ENCODE peak calls at places on chromosomes 5 and 9, in nine cellular contexts. A is dermis blood vessel endothelial cell; H is amniotic stem cell; L is non-pigmented ciliary epithelial cell; W is activated CD8-positive, alpha-beta T cell treated with anti-CD3 and anti-CD28 coated beads for 36 hours; N is CD4-positive, CD25-positive, alpha-beta regulatory T cell; Y is NK-92 treated with Interleukin-12 subunit alpha and Interleukin-12 subunit beta, amount 100 ng/mL, for 24 hours; G is smooth muscle cell of the brain vasculature; K is stimulated activated CD4-positive, alpha-beta T cell treated with anti-CD3 and anti-CD28 coated beads, Interleukin-15, amount 100 ng/mL, for 1 hour. X is an unnamed sample.

GRCh38 chr5:127517480-127518318 is at the start of gene PRRC1:
- DNase-seq in A (peak), H (peak), L (no peak), W (peak), N (peak), Y (peak), G (peak), K (peak), X (peak)

GRCh38 chr5:5298841-5299543 is 123.5 kb upstream of the ICE1 start:
- DNase-seq in A (no peak), H (no peak), L (no peak), W (no peak), N (no peak), Y (no peak), G (no peak), K (no peak), X (no peak)

GRCh38 chr9:21295992-21296391 is 9.1 kb downstream of the IFNA5 start:
- DNase-seq in A (no peak), H (no peak), L (no peak), W (no peak), N (no peak), Y (no peak), G (no peak), K (no peak), X (no peak)

GRCh38 chr9:135605238-135605781 is 34.0 kb downstream of the GLT6D1 start:
- DNase-seq in A (no peak), H (no peak), L (no peak), W (no peak), N (no peak), Y (no peak), G (no peak), K (no peak), X (no peak)

GRCh38 chr5:9099681-9100080 is 446.2 kb downstream of the SEMA5A start:
- DNase-seq in A (no peak), H (no peak), L (no peak), W (no peak), N (no peak), Y (no peak), G (no peak), K (no peak), X (no peak)

GRCh38 chr9:130779153-130779855 is 55.8 kb upstream of the ABL1 start:
- DNase-seq in A (no peak), H (no peak), L (no peak), W (no peak), N (no peak), Y (no peak), G (no peak), K (no peak), X (no peak)

GRCh38 chr5:165258188-165258855 is 1752.9 kb downstream of the MAT2B start:
- DNase-seq in A (no peak), H (no peak), L (no peak), W (no peak), N (no peak), Y (no peak), G (no peak), K (no peak), X (no peak)

GRCh38 chr5:109759304-109759703 is 69.6 kb downstream of the MAN2A1 start:
- DNase-seq in A (peak), H (no peak), L (no peak), W (no peak), N (no peak), Y (no peak), G (no peak), K (no peak), X (no peak)

GRCh38 chr9:18722882-18723281 is 248.9 kb downstream of the ADAMTSL1 start:
- DNase-seq in A (no peak), H (no peak), L (no peak), W (no peak), N (no peak), Y (no peak), G (no peak), K (no peak), X (no peak)

GRCh38 chr9:32603914-32604852 is 31.2 kb upstream of the NDUFB6 start:
- DNase-seq in A (peak), H (no peak), L (no peak), W (no peak), N (no peak), Y (no peak), G (no peak), K (no peak), X (no peak)

GRCh38 chr5:24535646-24536045 is 109.1 kb downstream of the CDH10 start:
- DNase-seq in A (no peak), H (no peak), L (no peak), W (no peak), N (no peak), Y (no peak), G (no peak), K (no peak), X (no peak)

GRCh38 chr5:157560560-157560959 is 15.0 kb downstream of the ADAM19 start:
- DNase-seq in A (no peak), H (no peak), L (no peak), W (no peak), N (no peak), Y (no peak), G (no peak), K (no peak), X (no peak)

GRCh38 chr5:96902876-96903275 is 26.6 kb downstream of the ERAP2 start:
- DNase-seq in A (no peak), H (no peak), L (no peak), W (no peak), N (no peak), Y (no peak), G (no peak), K (no peak), X (no peak)

GRCh38 chr9:131951905-131952304 is 127.8 kb downstream of the MED27 start:
- DNase-seq in A (peak), H (no peak), L (no peak), W (no peak), N (no peak), Y (no peak), G (peak), K (no peak), X (no peak)

GRCh38 chr5:17169507-17169906 is 47.9 kb upstream of the BASP1 start:
- DNase-seq in A (peak), H (no peak), L (no peak), W (no peak), N (no peak), Y (no peak), G (no peak), K (no peak), X (no peak)

GRCh38 chr9:113056191-113057106 is at the start of gene ZFP37:
- DNase-seq in A (peak), H (peak), L (peak), W (peak), N (peak), Y (no peak), G (peak), K (peak), X (no peak)

GRCh38 chr9:21402387-21403247 is 6.3 kb upstream of the IFNA8 start:
- DNase-seq in A (no peak), H (no peak), L (no peak), W (peak), N (no peak), Y (no peak), G (no peak), K (no peak), X (no peak)

GRCh38 chr5:154583545-154584168 is 105.6 kb upstream of the HAND1 start:
- DNase-seq in A (no peak), H (no peak), L (no peak), W (no peak), N (no peak), Y (no peak), G (no peak), K (no peak), X (no peak)

GRCh38 chr5:10912435-10912834 is 151.4 kb upstream of the DAP start:
- DNase-seq in A (no peak), H (no peak), L (no peak), W (no peak), N (no peak), Y (no peak), G (no peak), K (no peak), X (no peak)

GRCh38 chr5:134138416-134139376 is 24.2 kb downstream of the TCF7 start:
- DNase-seq in A (no peak), H (no peak), L (no peak), W (peak), N (no peak), Y (peak), G (no peak), K (peak), X (no peak)

GRCh38 chr9:129416831-129417604 is 203.9 kb downstream of the C9orf50 start:
- DNase-seq in A (no peak), H (no peak), L (no peak), W (no peak), N (no peak), Y (no peak), G (no peak), K (no peak), X (no peak)

GRCh38 chr9:124340219-124341069 is 74.8 kb downstream of the PSMB7 start:
- DNase-seq in A (no peak), H (no peak), L (no peak), W (no peak), N (no peak), Y (no peak), G (no peak), K (no peak), X (no peak)

GRCh38 chr5:161966544-161966943 is 101.0 kb upstream of the GABRG2 start:
- DNase-seq in A (no peak), H (no peak), L (no peak), W (no peak), N (no peak), Y (no peak), G (no peak), K (no peak), X (no peak)

GRCh38 chr9:120324461-120324860 is 255.5 kb downstream of the CDK5RAP2 start:
- DNase-seq in A (no peak), H (no peak), L (no peak), W (no peak), N (no peak), Y (no peak), G (no peak), K (no peak), X (no peak)

GRCh38 chr5:154771383-154771901 is 16.3 kb downstream of the LARP1 start:
- DNase-seq in A (peak), H (peak), L (peak), W (no peak), N (no peak), Y (no peak), G (no peak), K (no peak), X (no peak)

GRCh38 chr9:120619751-120620655 is 40.0 kb upstream of the CDK5RAP2 start:
- DNase-seq in A (peak), H (peak), L (peak), W (peak), N (peak), Y (peak), G (peak), K (no peak), X (peak)

GRCh38 chr5:79602884-79603283 is 9.4 kb upstream of the TENT2 start:
- DNase-seq in A (no peak), H (no peak), L (no peak), W (no peak), N (no peak), Y (no peak), G (no peak), K (no peak), X (no peak)

GRCh38 chr5:80961376-80962281 is 1.5 kb downstream of the RASGRF2 start:
- DNase-seq in A (peak), H (no peak), L (no peak), W (peak), N (no peak), Y (no peak), G (no peak), K (no peak), X (no peak)

GRCh38 chr5:150302301-150303069 is at the start of gene ARSI:
- DNase-seq in A (peak), H (no peak), L (no peak), W (no peak), N (no peak), Y (no peak), G (no peak), K (no peak), X (no peak)

GRCh38 chr5:123672067-123672466 is 160.1 kb downstream of the CSNK1G3 start:
- DNase-seq in A (no peak), H (no peak), L (no peak), W (no peak), N (no peak), Y (no peak), G (no peak), K (no peak), X (no peak)

GRCh38 chr9:114327749-114328148 is 1.9 kb upstream of the ORM2 start:
- DNase-seq in A (no peak), H (no peak), L (no peak), W (no peak), N (no peak), Y (no peak), G (no peak), K (no peak), X (no peak)

GRCh38 chr9:136517012-136517743 is 28.7 kb downstream of the NOTCH1 start:
- DNase-seq in A (no peak), H (no peak), L (no peak), W (no peak), N (no peak), Y (no peak), G (no peak), K (no peak), X (no peak)

GRCh38 chr9:74036549-74037231 is 460.4 kb upstream of the RORB start:
- DNase-seq in A (no peak), H (no peak), L (peak), W (peak), N (no peak), Y (no peak), G (no peak), K (no peak), X (peak)

GRCh38 chr5:159448-160172 is 31.7 kb upstream of the LRRC14B start:
- DNase-seq in A (peak), H (peak), L (peak), W (no peak), N (no peak), Y (no peak), G (no peak), K (no peak), X (no peak)

GRCh38 chr5:65268520-65268919 is 213.2 kb downstream of the ADAMTS6 start:
- DNase-seq in A (no peak), H (no peak), L (no peak), W (no peak), N (no peak), Y (no peak), G (no peak), K (no peak), X (no peak)

GRCh38 chr5:139961435-139962157 is 81.5 kb downstream of the NRG2 start:
- DNase-seq in A (no peak), H (no peak), L (no peak), W (no peak), N (no peak), Y (no peak), G (peak), K (no peak), X (no peak)

GRCh38 chr5:144187699-144188294 is 17.1 kb downstream of the KCTD16 start:
- DNase-seq in A (peak), H (peak), L (peak), W (peak), N (peak), Y (peak), G (peak), K (no peak), X (peak)

GRCh38 chr5:61319388-61320146 is 12.5 kb upstream of the ZSWIM6 start:
- DNase-seq in A (peak), H (no peak), L (no peak), W (peak), N (no peak), Y (no peak), G (no peak), K (no peak), X (peak)

X was measured in Jurkat, Clone E6-1.